ENCODE peak calls at places on chromosomes 2 and 18, in eight cellular contexts. C, N, P, L, F, U, B and H are unnamed samples.

GRCh38 chr18:8423051-8423558 is 186.1 kb upstream of the RAB12 start:
- DNase-seq in C (peak; percentile 76), N (peak; percentile 26), P (peak; percentile 74), L (no peak), F (no peak), U (no peak), B (peak; percentile 57), H (no peak)

GRCh38 chr2:227010433-227010832 is 153.6 kb downstream of the COL4A4 start:
- DNase-seq in C (peak; percentile 73), N (no peak), P (peak; percentile 63), L (no peak), F (no peak), U (no peak), B (no peak), H (no peak)

GRCh38 chr2:214533511-214533910 is 122.7 kb downstream of the VWC2L start:
- DNase-seq in C (peak; percentile 80), N (no peak), P (no peak), L (no peak), F (no peak), U (no peak), B (no peak), H (no peak)

GRCh38 chr2:69298862-69299261 is 88.2 kb downstream of the GFPT1 start:
- DNase-seq in C (peak; percentile 58), N (no peak), P (peak; percentile 80), L (no peak), F (no peak), U (no peak), B (no peak), H (no peak)

GRCh38 chr2:55112229-55113016 is 62.2 kb upstream of the RTN4 start:
- DNase-seq in C (peak; percentile 82), N (no peak), P (peak; percentile 91), L (peak; percentile 38), F (no peak), U (peak; percentile 25), B (peak; percentile 44), H (no peak)

GRCh38 chr2:52613064-52613463 is 1154.5 kb upstream of the CHAC2 start:
- DNase-seq in C (no peak), N (no peak), P (peak; percentile 31), L (no peak), F (no peak), U (peak; percentile 45), B (no peak), H (no peak)

GRCh38 chr2:101442042-101442666 is 32.8 kb downstream of the RFX8 start:
- DNase-seq in C (peak; percentile 83), N (no peak), P (peak; percentile 65), L (no peak), F (no peak), U (no peak), B (no peak), H (peak; percentile 79)

GRCh38 chr2:147083661-147084060 is 761.2 kb upstream of the ACVR2A start:
- DNase-seq in C (no peak), N (no peak), P (no peak), L (no peak), F (no peak), U (no peak), B (no peak), H (no peak)

GRCh38 chr18:79962311-79962710 is 2.1 kb upstream of the HSBP1L1 start:
- DNase-seq in C (peak; percentile 84), N (no peak), P (no peak), L (no peak), F (no peak), U (no peak), B (no peak), H (no peak)

GRCh38 chr2:232231514-232231913 is 147.0 kb upstream of the ALPP start:
- DNase-seq in C (no peak), N (no peak), P (no peak), L (no peak), F (no peak), U (peak; percentile 47), B (no peak), H (no peak)

GRCh38 chr18:421236-422155 is 79.0 kb downstream of the COLEC12 start:
- DNase-seq in C (peak; percentile 79), N (no peak), P (peak; percentile 40), L (no peak), F (no peak), U (no peak), B (peak; percentile 14), H (no peak)

GRCh38 chr2:122737429-122738077 is 982.1 kb downstream of the TSN start:
- DNase-seq in C (peak; percentile 9), N (no peak), P (peak; percentile 46), L (no peak), F (no peak), U (no peak), B (no peak), H (no peak)

GRCh38 chr2:232994446-232994845 is 18.6 kb downstream of the NGEF start:
- DNase-seq in C (no peak), N (no peak), P (no peak), L (no peak), F (no peak), U (no peak), B (no peak), H (no peak)

GRCh38 chr2:70516596-70516995 is 37.0 kb downstream of the TGFA start:
- DNase-seq in C (peak; percentile 15), N (no peak), P (no peak), L (no peak), F (no peak), U (no peak), B (no peak), H (no peak)

GRCh38 chr2:218406949-218407703 is 7.5 kb downstream of the CTDSP1 start:
- DNase-seq in C (peak; percentile 56), N (peak; percentile 60), P (peak; percentile 69), L (peak; percentile 74), F (peak; percentile 65), U (peak; percentile 8), B (no peak), H (peak; percentile 89)

GRCh38 chr2:50995610-50996009 is 36.3 kb downstream of the NRXN1 start:
- DNase-seq in C (peak; percentile 67), N (no peak), P (peak; percentile 60), L (no peak), F (no peak), U (no peak), B (no peak), H (no peak)

GRCh38 chr2:239039479-239039861 is 191.6 kb downstream of the TWIST2 start:
- DNase-seq in C (no peak), N (no peak), P (no peak), L (no peak), F (no peak), U (no peak), B (no peak), H (no peak)

GRCh38 chr2:239040152-239040761 is 192.4 kb downstream of the TWIST2 start:
- DNase-seq in C (no peak), N (no peak), P (no peak), L (no peak), F (no peak), U (no peak), B (peak; percentile 85), H (no peak)

GRCh38 chr2:239037559-239037910 is 189.7 kb downstream of the TWIST2 start:
- DNase-seq in C (no peak), N (no peak), P (no peak), L (no peak), F (no peak), U (no peak), B (no peak), H (no peak)

GRCh38 chr2:239036819-239037558 is 189.1 kb downstream of the TWIST2 start:
- DNase-seq in C (no peak), N (no peak), P (no peak), L (no peak), F (no peak), U (no peak), B (no peak), H (no peak)

DNA sequence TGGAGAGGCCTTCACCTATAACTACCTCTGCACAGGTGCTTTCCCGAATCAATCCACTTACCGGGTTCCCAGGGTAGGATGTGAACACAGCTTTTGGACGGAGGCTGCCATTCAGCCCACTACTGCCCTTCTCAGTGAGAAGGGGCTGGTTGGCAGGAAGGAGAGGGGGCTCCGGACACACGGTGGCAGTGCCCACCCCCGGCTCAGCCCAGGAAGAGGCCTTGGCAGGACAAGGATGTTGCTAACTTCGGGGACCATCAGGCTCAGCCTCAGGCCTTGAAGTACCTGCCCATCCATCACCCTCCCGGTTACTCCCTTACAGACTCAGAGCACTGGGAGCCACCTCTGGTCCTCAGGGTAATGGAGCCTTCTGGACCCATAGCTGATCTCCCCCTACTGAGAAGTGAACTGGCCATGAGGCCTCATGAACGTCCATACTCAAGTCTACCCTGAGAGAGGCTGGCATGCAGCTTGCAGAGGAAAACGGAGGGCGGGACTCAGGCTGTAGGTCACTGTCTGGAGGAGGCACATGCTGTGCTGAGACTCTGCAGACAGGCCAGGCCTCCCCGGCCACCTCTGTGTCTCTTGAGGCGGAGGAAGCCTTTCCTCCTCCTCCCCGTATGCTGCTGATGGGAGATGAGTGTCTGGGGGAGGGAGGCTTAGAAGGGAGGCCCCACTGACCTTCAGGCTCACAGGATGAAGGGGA is 191.0 kb downstream of the TWIST2 start:
- DNase-seq in C (no peak), N (no peak), P (no peak), L (no peak), F (no peak), U (no peak), B (no peak), H (no peak)
- H3K4me3 ChIP-seq in C (no peak overlapping the region), N (no peak overlapping the region), P (no peak overlapping the region), L (no peak overlapping the region), F (no peak overlapping the region), U (no peak overlapping the region), B (no peak overlapping the region), H (no peak overlapping the region)

GRCh38 chr2:39851251-39851650 is 72.2 kb upstream of the THUMPD2 start:
- DNase-seq in C (peak; percentile 58), N (no peak), P (peak; percentile 10), L (no peak), F (no peak), U (no peak), B (no peak), H (no peak)
- H3K4me3 ChIP-seq in C (no peak overlapping the region), N (no peak overlapping the region), P (no peak overlapping the region), L (no peak overlapping the region), F (no peak overlapping the region), U (no peak overlapping the region), B (no peak overlapping the region), H (no peak overlapping the region)

GRCh38 chr2:86543335-86543734 is 19.9 kb downstream of the CHMP3 start:
- DNase-seq in C (no peak), N (no peak), P (no peak), L (no peak), F (no peak), U (no peak), B (no peak), H (no peak)
- H3K4me3 ChIP-seq in C (no peak overlapping the region), N (no peak overlapping the region), P (no peak overlapping the region), L (no peak overlapping the region), F (no peak overlapping the region), U (no peak overlapping the region), B (no peak overlapping the region), H (no peak overlapping the region)

DNA sequence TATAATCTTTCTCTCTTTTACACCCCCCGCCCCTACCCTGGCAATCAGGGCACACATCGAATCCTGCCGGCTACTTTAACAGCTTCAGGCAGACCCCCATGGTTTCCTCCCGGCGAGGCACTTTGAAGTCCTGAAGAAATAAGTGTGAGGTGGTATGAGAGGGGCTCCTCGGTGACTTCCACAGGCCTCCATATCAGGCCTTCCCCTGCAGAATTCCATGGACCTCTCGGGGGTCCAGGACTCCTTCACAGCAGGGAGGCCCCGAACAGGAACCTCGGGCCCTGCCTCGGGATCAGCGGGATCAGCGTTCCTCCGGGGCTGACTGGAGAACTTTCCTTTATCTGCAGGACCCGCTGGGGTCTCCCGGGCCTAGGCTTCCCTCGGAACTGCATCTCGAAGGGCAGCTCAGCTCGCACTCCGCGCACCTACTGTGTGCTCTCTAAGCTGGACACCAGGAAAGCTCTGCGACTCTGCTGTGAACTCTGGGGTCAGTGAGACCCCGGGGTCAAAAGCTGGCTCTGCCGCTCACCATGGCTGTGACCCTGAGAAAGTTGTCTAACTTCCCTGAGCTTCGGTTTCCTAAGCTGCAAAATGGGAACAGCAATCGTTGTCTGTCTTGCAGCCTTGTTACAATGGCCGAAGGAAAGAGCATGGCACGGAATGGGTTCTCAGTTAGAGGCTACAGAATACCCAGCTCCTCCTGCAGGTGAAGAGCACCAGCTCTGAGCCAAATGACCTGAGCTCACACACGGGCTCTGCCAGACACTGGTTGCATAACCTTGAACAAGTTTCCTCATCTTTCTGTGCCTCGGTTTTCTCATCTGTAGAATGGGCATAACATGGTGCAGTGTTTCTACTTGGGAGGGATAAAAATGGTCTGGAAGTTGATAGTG is 97.4 kb upstream of the ID2 start:
- DNase-seq in C (no peak), N (no peak), P (no peak), L (no peak), F (no peak), U (no peak), B (no peak), H (no peak)
- H3K4me3 ChIP-seq in C (no peak overlapping the region), N (no peak overlapping the region), P (no peak overlapping the region), L (no peak overlapping the region), F (peak overlapping the region; percentile 29), U (no peak overlapping the region), B (no peak overlapping the region), H (no peak overlapping the region)